ENCODE peak calls at places on chromosomes 11 and 22, in five cellular contexts. V, C, B, D and E are unnamed samples.

GRCh38 chr11:86475027-86475426 is 100.3 kb downstream of the CCDC81 start:
- DNase-seq in V (no peak), D (no peak), C (no peak), B (no peak), E (no peak)

GRCh38 chr11:117282956-117283355 is 8.2 kb upstream of the BACE1-AS start:
- DNase-seq in C (no peak), V (no peak), B (no peak), D (no peak), E (no peak)

GRCh38 chr22:36358533-36359171 is 29.1 kb downstream of the MYH9 start:
- DNase-seq in B (peak), D (no peak), C (no peak), V (no peak), E (no peak)

GRCh38 chr11:86519064-86519911 is 144.6 kb downstream of the CCDC81 start:
- DNase-seq in V (no peak), B (no peak), D (no peak), C (no peak), E (no peak)

GRCh38 chr11:27613670-27613950 is 86.6 kb downstream of the BDNF start:
- DNase-seq in V (no peak), C (no peak), D (no peak), B (no peak), E (no peak)

GRCh38 chr11:128324051-128324481 is 263.3 kb downstream of the ETS1 start:
- DNase-seq in V (no peak), C (no peak), B (no peak), D (no peak), E (no peak)

GRCh38 chr11:46407635-46408034 is 16.1 kb upstream of the CHRM4 start:
- DNase-seq in C (no peak), B (no peak), V (no peak), D (no peak), E (no peak)

GRCh38 chr11:35146074-35146521 is 7.1 kb downstream of the CD44 start:
- DNase-seq in B (no peak), C (no peak), D (no peak), V (no peak), E (no peak)

GRCh38 chr11:65362320-65362931 is 7.9 kb downstream of the TIGD3 start:
- DNase-seq in D (no peak), C (no peak), B (no peak), V (no peak), E (peak)

GRCh38 chr11:35006389-35007128 is 90.1 kb downstream of the PDHX start:
- DNase-seq in B (no peak), V (peak), C (no peak), D (no peak), E (peak)

GRCh38 chr11:62457474-62457873 is 38.6 kb downstream of the SCGB1A1 start:
- DNase-seq in C (no peak), D (no peak), B (no peak), V (no peak), E (no peak)

GRCh38 chr11:117039897-117040296 is 58.3 kb downstream of the SIK3 start:
- DNase-seq in C (no peak), V (no peak), D (no peak), B (no peak), E (no peak)

GRCh38 chr22:42926034-42926433 is 69.0 kb upstream of the ARFGAP3 start:
- DNase-seq in B (peak), C (no peak), D (no peak), V (no peak), E (no peak)

GRCh38 chr22:45202333-45203149 is 38.2 kb downstream of the KIAA0930 start:
- DNase-seq in C (no peak), B (no peak), V (no peak), D (no peak), E (no peak)

GRCh38 chr11:103927535-103927934 is 108.9 kb upstream of the DDI1 start:
- DNase-seq in V (no peak), B (no peak), D (no peak), C (no peak), E (no peak)

GRCh38 chr11:91966368-91966767 is 258.2 kb upstream of the FAT3 start:
- DNase-seq in C (no peak), B (no peak), D (no peak), V (no peak), E (no peak)

GRCh38 chr11:420911-421321 is 6.1 kb upstream of the SIGIRR start:
- DNase-seq in B (peak), C (no peak), D (no peak), V (no peak), E (no peak)

GRCh38 chr22:36658900-36659299 is 44.7 kb downstream of the CACNG2 start:
- DNase-seq in B (no peak), V (no peak), D (no peak), C (no peak), E (no peak)

GRCh38 chr11:9095421-9095820 is 4.0 kb upstream of the SCUBE2 start:
- DNase-seq in B (no peak), D (no peak), C (no peak), V (no peak), E (no peak)

GRCh38 chr11:96464695-96465307 is 75.0 kb downstream of the JRKL start:
- DNase-seq in V (no peak), C (no peak), B (no peak), D (no peak), E (peak)

GRCh38 chr11:71284525-71285092 is 32.2 kb upstream of the SHANK2 start:
- DNase-seq in D (no peak), V (no peak), C (no peak), B (no peak), E (no peak)

GRCh38 chr11:88306785-88307184 is 30.8 kb downstream of the CTSC start:
- DNase-seq in V (no peak), C (no peak), D (no peak), B (no peak), E (no peak)

GRCh38 chr22:22109693-22110466 is 127.3 kb upstream of the TOP3B start:
- DNase-seq in B (no peak), V (no peak), C (no peak), D (no peak), E (no peak)

GRCh38 chr11:118530683-118531596 is at the start of gene TMEM25:
- DNase-seq in B (peak), C (peak), D (no peak), V (peak), E (peak)

GRCh38 chr22:37760152-37760551 is 47.6 kb upstream of the GCAT start:
- DNase-seq in V (no peak), D (no peak), B (no peak), C (no peak), E (no peak)

GRCh38 chr11:127640822-127641485 is 640.4 kb upstream of the KIRREL3 start:
- DNase-seq in B (no peak), C (no peak), V (no peak), D (no peak), E (no peak)

GRCh38 chr11:126465573-126466287 is 110.2 kb downstream of the ST3GAL4 start:
- DNase-seq in C (no peak), V (no peak), B (no peak), D (no peak), E (peak)

GRCh38 chr22:48530666-48531065 is 1297.0 kb downstream of the BRD1 start:
- DNase-seq in D (no peak), C (no peak), V (no peak), B (no peak), E (no peak)

GRCh38 chr11:69008774-69009440 is 4.1 kb downstream of the MRGPRF start:
- DNase-seq in V (no peak), C (no peak), D (peak), B (peak), E (no peak)

GRCh38 chr11:69337211-69337721 is 43.3 kb downstream of the MYEOV start:
- DNase-seq in C (no peak), B (no peak), V (no peak), D (no peak), E (peak)

GRCh38 chr11:86676533-86677154 is 4.2 kb upstream of the ME3 start:
- DNase-seq in D (no peak), B (no peak), C (no peak), V (no peak), E (no peak)

GRCh38 chr11:57514538-57515331 is 767 bp downstream of the SLC43A1 start:
- DNase-seq in C (no peak), D (no peak), V (no peak), B (peak), E (peak)

GRCh38 chr11:84645988-84646689 is 981.0 kb downstream of the DLG2 start:
- DNase-seq in B (no peak), D (no peak), V (no peak), C (no peak), E (no peak)

GRCh38 chr11:114202011-114202609 is 94.1 kb upstream of the NNMT start:
- DNase-seq in V (no peak), C (no peak), B (no peak), D (no peak), E (no peak)